ENCODE peak calls at places on chromosomes 5 and 9, in ten cellular contexts. J, E, Q, R, H, I, Y, C, T and W are unnamed samples.

GRCh38 chr5:163585206-163585605 is 79.8 kb downstream of the MAT2B start:
- DNase-seq in J (no peak), E (no peak), Q (no peak), R (no peak), H (no peak), I (no peak), Y (no peak), C (peak), T (no peak), W (no peak)

GRCh38 chr5:98843481-98843880 is 70.0 kb downstream of the RGMB start:
- DNase-seq in J (no peak), E (no peak), Q (no peak), R (no peak), H (no peak), I (no peak), Y (no peak), C (no peak), T (no peak), W (no peak)

GRCh38 chr5:149456597-149457392 is 77.7 kb upstream of the IL17B start:
- DNase-seq in J (peak), E (no peak), Q (peak), R (no peak), H (no peak), I (no peak), Y (peak), C (no peak), T (no peak), W (no peak)

GRCh38 chr9:83059417-83059816 is 3.5 kb downstream of the RASEF start:
- DNase-seq in J (no peak), E (no peak), Q (no peak), R (no peak), H (peak), I (peak), Y (no peak), C (no peak), T (no peak), W (no peak)

GRCh38 chr5:59173568-59173967 is 590.7 kb downstream of the RAB3C start:
- DNase-seq in J (peak), E (no peak), Q (no peak), R (no peak), H (no peak), I (no peak), Y (no peak), C (no peak), T (no peak), W (no peak)

GRCh38 chr5:36172593-36172992 is 20.7 kb downstream of the SKP2 start:
- DNase-seq in J (no peak), E (no peak), Q (no peak), R (no peak), H (no peak), I (no peak), Y (no peak), C (no peak), T (no peak), W (no peak)

GRCh38 chr5:26563979-26564378 is 474.4 kb downstream of the CDH9 start:
- DNase-seq in J (no peak), E (no peak), Q (no peak), R (no peak), H (no peak), I (no peak), Y (no peak), C (no peak), T (no peak), W (no peak)

GRCh38 chr9:86287013-86287412 is 4.7 kb upstream of the ISCA1 start:
- DNase-seq in J (peak), E (no peak), Q (peak), R (no peak), H (no peak), I (no peak), Y (peak), C (no peak), T (peak), W (no peak)

GRCh38 chr5:32683125-32683524 is 28.0 kb upstream of the NPR3 start:
- DNase-seq in J (no peak), E (no peak), Q (no peak), R (no peak), H (no peak), I (no peak), Y (no peak), C (no peak), T (no peak), W (no peak)

GRCh38 chr9:115225459-115226116 is 107.6 kb upstream of the TNC start:
- DNase-seq in J (no peak), E (peak), Q (no peak), R (no peak), H (no peak), I (no peak), Y (no peak), C (no peak), T (no peak), W (no peak)

GRCh38 chr5:66582499-66582898 is 13.7 kb upstream of the MAST4 start:
- DNase-seq in J (peak), E (no peak), Q (no peak), R (no peak), H (no peak), I (no peak), Y (no peak), C (no peak), T (no peak), W (no peak)

GRCh38 chr9:137058651-137059234 is 4.9 kb upstream of the ENTPD2 start:
- DNase-seq in J (no peak), E (no peak), Q (no peak), R (no peak), H (no peak), I (no peak), Y (no peak), C (no peak), T (no peak), W (no peak)

GRCh38 chr5:58380655-58381054 is 79.2 kb downstream of the PLK2 start:
- DNase-seq in J (no peak), E (no peak), Q (no peak), R (no peak), H (no peak), I (no peak), Y (no peak), C (no peak), T (no peak), W (no peak)

GRCh38 chr9:115604831-115605483 is 487.0 kb upstream of the TNC start:
- DNase-seq in J (peak), E (no peak), Q (no peak), R (no peak), H (no peak), I (no peak), Y (peak), C (peak), T (no peak), W (no peak)

GRCh38 chr5:156393980-156394379 is 67.0 kb downstream of the SGCD start:
- DNase-seq in J (no peak), E (no peak), Q (no peak), R (no peak), H (no peak), I (no peak), Y (no peak), C (no peak), T (no peak), W (no peak)

GRCh38 chr5:66987949-66988838 is 208.4 kb downstream of the CD180 start:
- DNase-seq in J (peak), E (no peak), Q (peak), R (no peak), H (no peak), I (no peak), Y (peak), C (peak), T (no peak), W (no peak)

GRCh38 chr9:135858491-135859185 is 48.7 kb downstream of the CAMSAP1 start:
- DNase-seq in J (no peak), E (no peak), Q (no peak), R (no peak), H (no peak), I (no peak), Y (no peak), C (no peak), T (no peak), W (no peak)

GRCh38 chr5:131977212-131977604 is 31.7 kb upstream of the MEIKIN start:
- DNase-seq in J (peak), E (no peak), Q (no peak), R (no peak), H (no peak), I (no peak), Y (no peak), C (no peak), T (no peak), W (no peak)

GRCh38 chr5:36934740-36935356 is 58.3 kb downstream of the NIPBL start:
- DNase-seq in J (peak), E (no peak), Q (no peak), R (no peak), H (no peak), I (no peak), Y (no peak), C (no peak), T (no peak), W (no peak)

GRCh38 chr5:40679998-40680681 is 425 bp downstream of the PTGER4 start:
- DNase-seq in J (no peak), E (no peak), Q (no peak), R (no peak), H (peak), I (peak), Y (peak), C (no peak), T (peak), W (peak)

GRCh38 chr5:159001247-159001646 is 98.5 kb downstream of the EBF1 start:
- DNase-seq in J (peak), E (no peak), Q (no peak), R (no peak), H (no peak), I (no peak), Y (peak), C (no peak), T (no peak), W (no peak)

GRCh38 chr9:121350993-121351561 is 19.0 kb downstream of the STOM start:
- DNase-seq in J (peak), E (no peak), Q (peak), R (peak), H (peak), I (peak), Y (peak), C (peak), T (no peak), W (no peak)

GRCh38 chr5:91865920-91866319 is 482.8 kb upstream of the ARRDC3 start:
- DNase-seq in J (no peak), E (no peak), Q (no peak), R (no peak), H (no peak), I (no peak), Y (no peak), C (no peak), T (no peak), W (no peak)

GRCh38 chr5:151637676-151638075 is 46.5 kb upstream of the FAT2 start:
- DNase-seq in J (no peak), E (no peak), Q (no peak), R (no peak), H (no peak), I (no peak), Y (no peak), C (no peak), T (no peak), W (no peak)

GRCh38 chr5:334903-335739 is 13.6 kb downstream of the AHRR start:
- DNase-seq in J (no peak), E (no peak), Q (no peak), R (no peak), H (no peak), I (no peak), Y (no peak), C (no peak), T (no peak), W (no peak)

GRCh38 chr5:122156724-122157325 is 27.5 kb downstream of the ZNF474 start:
- DNase-seq in J (peak), E (no peak), Q (peak), R (no peak), H (no peak), I (no peak), Y (peak), C (no peak), T (no peak), W (no peak)

GRCh38 chr9:17425379-17425778 is 153.5 kb upstream of the SH3GL2 start:
- DNase-seq in J (no peak), E (no peak), Q (no peak), R (no peak), H (no peak), I (no peak), Y (no peak), C (no peak), T (no peak), W (no peak)

GRCh38 chr5:91706785-91707520 is 323.8 kb upstream of the ARRDC3 start:
- DNase-seq in J (peak), E (no peak), Q (no peak), R (no peak), H (no peak), I (no peak), Y (no peak), C (no peak), T (no peak), W (no peak)

GRCh38 chr5:140007311-140007710 is 35.8 kb downstream of the NRG2 start:
- DNase-seq in J (no peak), E (no peak), Q (no peak), R (no peak), H (no peak), I (no peak), Y (no peak), C (no peak), T (no peak), W (no peak)

GRCh38 chr5:139808481-139809330 is 13.1 kb downstream of the PSD2 start:
- DNase-seq in J (peak), E (no peak), Q (peak), R (no peak), H (no peak), I (peak), Y (peak), C (no peak), T (no peak), W (peak)

GRCh38 chr5:94749048-94749447 is 130.6 kb downstream of the SLF1 start:
- DNase-seq in J (no peak), E (no peak), Q (no peak), R (no peak), H (no peak), I (no peak), Y (no peak), C (no peak), T (no peak), W (no peak)